ENCODE peak calls at places on chromosomes 6 and 20, in five cellular contexts. B, M, H, Z and Y are unnamed samples.
A peak's percentile ranks its signal among the peaks of the same experiment; 100 is the strongest.

GRCh38 chr6:39950125-39950720 is 16.0 kb upstream of the MOCS1 start:
- DNase-seq in B (no peak), M (no peak), H (no peak), Z (no peak), Y (no peak)

GRCh38 chr6:21767891-21768659 is 174.5 kb downstream of the SOX4 start:
- DNase-seq in B (peak; percentile 75), M (no peak), H (peak; percentile 54), Z (no peak), Y (peak; percentile 58)

GRCh38 chr20:25543068-25543467 is 42.3 kb downstream of the NINL start:
- DNase-seq in B (peak; percentile 64), M (no peak), H (no peak), Z (no peak), Y (no peak)

GRCh38 chr20:57244627-57245214 is 21.7 kb downstream of the BMP7 start:
- DNase-seq in B (no peak), M (no peak), H (no peak), Z (no peak), Y (no peak)

GRCh38 chr6:34052071-34052825 is 93.6 kb downstream of the GRM4 start:
- DNase-seq in B (no peak), M (no peak), H (no peak), Z (no peak), Y (no peak)

GRCh38 chr20:14481863-14482262 is 144.5 kb upstream of the FLRT3 start:
- DNase-seq in B (peak; percentile 20), M (peak; percentile 30), H (peak; percentile 61), Z (no peak), Y (no peak)

GRCh38 chr6:110816677-110817076 is 1.4 kb upstream of the CDK19 start:
- DNase-seq in B (no peak), M (no peak), H (no peak), Z (no peak), Y (no peak)

GRCh38 chr6:15621203-15622044 is 41.4 kb downstream of the DTNBP1 start:
- DNase-seq in B (no peak), M (no peak), H (no peak), Z (no peak), Y (no peak)

GRCh38 chr6:142331075-142331551 is 29.3 kb downstream of the ADGRG6 start:
- DNase-seq in B (peak; percentile 47), M (no peak), H (no peak), Z (no peak), Y (no peak)

GRCh38 chr6:140537211-140537610 is 1162.8 kb upstream of the CITED2 start:
- DNase-seq in B (no peak), M (no peak), H (no peak), Z (no peak), Y (no peak)

GRCh38 chr6:14799928-14800327 is 445.9 kb upstream of the JARID2 start:
- DNase-seq in B (peak; percentile 78), M (peak; percentile 28), H (no peak), Z (no peak), Y (peak; percentile 70)

GRCh38 chr6:140048202-140048790 is 673.8 kb upstream of the CITED2 start:
- DNase-seq in B (no peak), M (no peak), H (no peak), Z (no peak), Y (no peak)

GRCh38 chr6:64932486-64932885 is 774.5 kb downstream of the EYS start:
- DNase-seq in B (no peak), M (no peak), H (no peak), Z (no peak), Y (no peak)

GRCh38 chr20:1383621-1384404 is 9.0 kb downstream of the FKBP1A start:
- DNase-seq in B (no peak), M (no peak), H (no peak), Z (no peak), Y (no peak)

GRCh38 chr6:149500085-149500484 is 15.3 kb upstream of the ZC3H12D start:
- DNase-seq in B (no peak), M (no peak), H (no peak), Z (no peak), Y (no peak)

GRCh38 chr6:158807515-158808441 is 11.4 kb downstream of the EZR start:
- DNase-seq in B (no peak), M (no peak), H (no peak), Z (no peak), Y (no peak)

GRCh38 chr6:135163440-135163738 is 17.7 kb upstream of the MYB start:
- DNase-seq in B (no peak), M (no peak), H (no peak), Z (no peak), Y (no peak)

GRCh38 chr6:46906776-46907175 is 15.0 kb downstream of the ADGRF5 start:
- DNase-seq in B (no peak), M (no peak), H (no peak), Z (no peak), Y (no peak)

GRCh38 chr6:8888468-8888867 is 453.1 kb upstream of the SLC35B3 start:
- DNase-seq in B (no peak), M (peak; percentile 2), H (no peak), Z (no peak), Y (no peak)

GRCh38 chr6:7787137-7787575 is 61.3 kb downstream of the BMP6 start:
- DNase-seq in B (peak; percentile 31), M (no peak), H (peak; percentile 75), Z (no peak), Y (peak; percentile 37)

GRCh38 chr6:111717621-111718020 is 111.9 kb upstream of the TRAF3IP2 start:
- DNase-seq in B (no peak), M (no peak), H (no peak), Z (no peak), Y (no peak)

GRCh38 chr20:63863021-63863797 is 1.9 kb upstream of the TPD52L2 start:
- DNase-seq in B (no peak), M (no peak), H (no peak), Z (no peak), Y (no peak)

GRCh38 chr20:63864978-63865640 is at the start of gene TPD52L2:
- DNase-seq in B (peak; percentile 98), M (peak; percentile 97), H (peak; percentile 77), Z (peak; percentile 99), Y (peak; percentile 96)

GRCh38 chr20:63864545-63864977 is 509 bp upstream of the TPD52L2 start:
- DNase-seq in B (no peak), M (no peak), H (no peak), Z (no peak), Y (no peak)

GRCh38 chr20:63861981-63862901 is 943 bp downstream of the ABHD16B start:
- DNase-seq in B (no peak), M (no peak), H (no peak), Z (no peak), Y (no peak)

GRCh38 chr20:63863798-63864544 is 1.1 kb upstream of the TPD52L2 start:
- DNase-seq in B (peak; percentile 75), M (peak; percentile 35), H (no peak), Z (peak; percentile 90), Y (no peak)
- TF ChIP-seq CTCF in B (peak; percentile 62), M (peak; percentile 14), H (peak; percentile 77), Z (peak; percentile 56), Y (peak; percentile 64)

GRCh38 chr20:59603727-59604608 is at the start of gene PHACTR3:
- DNase-seq in B (no peak), M (no peak), H (no peak), Z (no peak), Y (no peak)

GRCh38 chr20:59605691-59606364 is 1.5 kb downstream of the PHACTR3 start:
- DNase-seq in B (no peak), M (no peak), H (no peak), Z (no peak), Y (no peak)

GRCh38 chr20:59603176-59603575 is 1.2 kb upstream of the PHACTR3 start:
- DNase-seq in B (no peak), M (no peak), H (no peak), Z (no peak), Y (no peak)

GRCh38 chr20:59606566-59606965 is 2.2 kb downstream of the PHACTR3 start:
- DNase-seq in B (no peak), M (no peak), H (no peak), Z (no peak), Y (no peak)

DNA sequence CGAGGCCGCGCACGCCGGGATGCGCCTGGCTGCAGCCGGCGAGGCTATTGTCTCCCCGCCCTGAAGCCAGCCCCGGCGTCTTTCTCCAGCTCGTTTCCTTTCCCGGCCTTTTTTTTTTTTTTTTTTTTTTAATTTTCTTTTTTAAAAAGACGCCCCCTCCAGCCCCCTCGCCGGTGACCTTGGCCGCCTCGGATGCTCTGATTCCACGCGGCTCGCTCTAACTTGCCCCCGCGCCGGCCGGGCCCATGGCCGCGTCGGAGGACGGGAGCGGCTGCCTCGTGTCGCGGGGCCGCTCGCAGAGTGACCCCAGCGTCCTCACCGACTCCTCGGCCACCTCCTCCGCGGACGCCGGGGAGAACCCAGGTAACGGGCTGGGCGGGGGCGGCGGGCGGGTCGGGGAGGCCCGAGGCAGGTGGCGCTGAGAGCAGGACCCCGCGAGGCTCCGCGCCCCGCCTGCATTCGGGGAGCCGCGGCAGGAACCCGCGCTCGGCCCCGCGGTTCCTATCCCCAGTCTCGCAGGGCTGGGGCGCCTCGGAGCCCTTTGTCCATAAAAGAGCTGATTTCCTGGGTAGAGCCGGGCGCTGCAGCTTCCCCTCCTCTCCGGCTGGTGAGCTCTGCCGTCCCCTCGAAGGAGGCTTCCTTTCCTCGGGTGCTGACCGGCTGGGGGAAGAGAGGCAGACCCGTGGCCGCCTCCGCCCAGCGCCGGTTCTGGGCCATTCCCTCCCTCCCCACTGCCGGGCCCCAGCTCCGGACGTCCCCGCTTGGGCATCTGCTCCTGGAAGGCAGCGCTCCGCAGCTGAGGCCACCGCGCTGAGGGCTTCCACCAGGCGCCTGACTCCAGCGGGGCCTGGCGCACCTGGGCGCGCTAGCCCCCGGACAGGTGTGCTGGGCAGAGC is 678 bp downstream of the PHACTR3 start:
- DNase-seq in B (no peak), M (no peak), H (no peak), Z (no peak), Y (no peak)
- H3K4me3 ChIP-seq in B (no peak overlapping the region), M (no peak overlapping the region), H (no peak overlapping the region), Z (no peak overlapping the region), Y (no peak overlapping the region)

DNA sequence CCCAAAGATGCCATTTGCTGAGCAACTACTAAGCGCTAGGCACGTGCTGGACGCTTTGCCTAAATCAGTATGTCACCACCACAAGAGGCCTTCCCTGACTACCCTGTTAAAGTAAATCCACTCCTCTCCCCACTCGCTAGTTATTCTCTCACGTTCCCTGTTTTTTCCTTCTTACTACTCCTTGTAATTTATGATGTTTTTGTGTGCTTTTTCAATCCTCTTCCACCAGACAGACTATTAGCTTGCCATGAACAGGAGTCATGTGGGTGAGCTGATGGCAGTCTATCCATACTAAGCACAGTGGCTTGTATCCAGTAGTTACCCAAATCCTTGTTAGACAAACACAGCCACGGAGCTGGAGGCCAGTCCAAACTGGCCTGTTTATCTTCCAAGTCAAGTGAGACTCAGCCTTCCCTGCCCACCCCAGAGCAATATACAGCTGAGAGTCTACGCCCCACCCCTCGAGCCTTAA is 41.2 kb downstream of the C6orf132 start:
- DNase-seq in B (no peak), M (no peak), H (no peak), Z (no peak), Y (no peak)
- TF ChIP-seq CTCF in B (no peak), M (no peak), H (no peak), Z (no peak), Y (no peak)

DNA sequence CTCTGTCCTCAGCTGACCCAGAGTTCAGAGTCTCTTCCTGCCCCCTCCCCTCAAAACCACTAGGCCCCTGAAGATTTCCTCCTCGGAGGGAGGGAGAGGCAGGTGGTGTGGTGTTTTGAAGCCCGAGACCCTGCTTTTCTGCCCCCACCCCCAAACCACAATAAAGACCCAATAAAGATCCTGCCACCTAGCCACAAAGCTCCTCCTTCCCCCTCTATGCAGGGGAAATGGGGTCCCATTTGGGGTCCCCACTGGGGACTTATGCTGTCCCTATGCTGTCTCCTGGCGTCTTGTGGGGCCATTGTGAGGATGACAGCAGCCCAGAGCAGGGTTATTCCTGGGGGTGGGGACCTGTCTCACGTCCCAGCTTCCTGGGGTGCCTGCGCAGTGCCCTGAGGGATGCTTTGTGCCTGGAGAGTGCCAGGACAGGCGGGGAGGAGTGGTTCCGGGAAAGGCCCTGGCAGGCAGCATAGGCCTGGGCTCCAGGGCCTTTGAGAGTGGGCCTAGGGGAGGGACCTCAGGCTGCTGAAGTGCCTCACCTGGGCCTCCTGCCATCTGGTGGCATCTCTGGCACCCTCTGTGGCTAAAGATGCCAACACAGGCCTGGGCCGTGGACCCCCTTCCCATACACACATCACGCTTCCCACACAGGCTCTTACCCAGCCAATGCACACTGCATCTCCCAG is 8.0 kb upstream of the ARMC12 start:
- DNase-seq in B (no peak), M (peak; percentile 71), H (no peak), Z (peak; percentile 85), Y (no peak)
- H3K4me3 ChIP-seq in B (no peak overlapping the region), M (no peak overlapping the region), H (peak overlapping the region; percentile 65), Z (peak overlapping the region; percentile 53), Y (no peak overlapping the region)